ENCODE peak calls at places on chromosomes 5 and 9, in four cellular contexts. M, Q, F and I are unnamed samples.

GRCh38 chr5:32991416-32991805 is 280.3 kb downstream of the NPR3 start:
- DNase-seq in M (no peak), Q (no peak), F (no peak), I (no peak)

GRCh38 chr5:78706825-78707224 is 58.3 kb upstream of the LHFPL2 start:
- DNase-seq in M (no peak), Q (no peak), F (no peak), I (no peak)

GRCh38 chr5:42168091-42168670 is 243.1 kb downstream of the FBXO4 start:
- DNase-seq in M (no peak), Q (no peak), F (peak; percentile 32), I (no peak)

GRCh38 chr5:9888517-9888916 is 258.4 kb upstream of the TAS2R1 start:
- DNase-seq in M (no peak), Q (no peak), F (no peak), I (no peak)

GRCh38 chr9:76905984-76906861 is at the start of gene PRUNE2:
- DNase-seq in M (no peak), Q (peak; percentile 59), F (peak; percentile 97), I (peak; percentile 85)

GRCh38 chr9:98726735-98727134 is 18.0 kb upstream of the GABBR2 start:
- DNase-seq in M (peak; percentile 62), Q (no peak), F (no peak), I (no peak)

GRCh38 chr9:93288341-93288740 is 104.4 kb downstream of the WNK2 start:
- DNase-seq in M (no peak), Q (no peak), F (peak; percentile 62), I (no peak)

GRCh38 chr9:87525546-87526303 is 28.1 kb downstream of the DAPK1 start:
- DNase-seq in M (no peak), Q (no peak), F (no peak), I (no peak)

GRCh38 chr5:143641549-143641955 is 170.4 kb upstream of the HMHB1 start:
- DNase-seq in M (no peak), Q (no peak), F (no peak), I (no peak)

GRCh38 chr5:172322028-172322965 is 38.7 kb upstream of the UBTD2 start:
- DNase-seq in M (no peak), Q (no peak), F (no peak), I (no peak)

GRCh38 chr9:92140074-92140753 is 25.0 kb upstream of the SPTLC1 start:
- DNase-seq in M (peak; percentile 77), Q (peak; percentile 79), F (peak; percentile 94), I (peak; percentile 93)

GRCh38 chr9:117704597-117704996 is 394 bp downstream of the TLR4 start:
- DNase-seq in M (no peak), Q (no peak), F (no peak), I (no peak)

GRCh38 chr5:77145666-77146065 is 58.6 kb upstream of the ZBED3 start:
- DNase-seq in M (no peak), Q (no peak), F (no peak), I (no peak)

GRCh38 chr9:69171049-69171448 is 3.0 kb upstream of the TJP2 start:
- DNase-seq in M (peak; percentile 66), Q (no peak), F (no peak), I (no peak)

GRCh38 chr9:93809204-93809940 is 145.8 kb downstream of the BARX1 start:
- DNase-seq in M (peak; percentile 41), Q (no peak), F (no peak), I (no peak)

GRCh38 chr9:93185261-93186150 is 1.6 kb downstream of the WNK2 start:
- DNase-seq in M (no peak), Q (no peak), F (no peak), I (no peak)

GRCh38 chr5:106399381-106399780 is 1271.4 kb downstream of the EFNA5 start:
- DNase-seq in M (no peak), Q (no peak), F (no peak), I (no peak)

GRCh38 chr5:76664065-76664464 is 40.9 kb upstream of the F2RL2 start:
- DNase-seq in M (no peak), Q (no peak), F (no peak), I (no peak)

GRCh38 chr9:72371151-72371550 is 6.1 kb upstream of the ZFAND5 start:
- DNase-seq in M (no peak), Q (no peak), F (no peak), I (no peak)

GRCh38 chr5:171848487-171848886 is 62.9 kb downstream of the SMIM23 start:
- DNase-seq in M (no peak), Q (no peak), F (no peak), I (no peak)

GRCh38 chr5:147482426-147483196 is 27.3 kb downstream of the DPYSL3 start:
- DNase-seq in M (no peak), Q (no peak), F (no peak), I (no peak)

GRCh38 chr5:13944564-13945195 is at the start of gene DNAH5:
- DNase-seq in M (no peak), Q (no peak), F (no peak), I (no peak)

GRCh38 chr9:105191508-105192118 is 52.8 kb upstream of the SLC44A1 start:
- DNase-seq in M (peak; percentile 62), Q (no peak), F (no peak), I (no peak)

GRCh38 chr5:91110709-91111108 is 272.4 kb downstream of the ARRDC3 start:
- DNase-seq in M (no peak), Q (no peak), F (no peak), I (no peak)

GRCh38 chr5:131607903-131608540 is 27.0 kb downstream of the RAPGEF6 start:
- DNase-seq in M (no peak), Q (no peak), F (no peak), I (no peak)

GRCh38 chr9:99478469-99479027 is 256.5 kb downstream of the SEC61B start:
- DNase-seq in M (no peak), Q (no peak), F (no peak), I (no peak)

GRCh38 chr9:4604678-4605095 is 57.4 kb upstream of the PLPP6 start:
- DNase-seq in M (no peak), Q (no peak), F (peak; percentile 70), I (peak; percentile 70)

GRCh38 chr5:56350595-56351170 is 117.6 kb upstream of the ANKRD55 start:
- DNase-seq in M (no peak), Q (peak; percentile 55), F (no peak), I (no peak)

GRCh38 chr9:116087246-116087645 is 66.3 kb upstream of the PAPPA start:
- DNase-seq in M (no peak), Q (peak; percentile 64), F (no peak), I (no peak)

GRCh38 chr5:78320461-78320860 is 26.0 kb upstream of the AP3B1 start:
- DNase-seq in M (no peak), Q (no peak), F (no peak), I (no peak)

GRCh38 chr5:81800797-81801196 is 49.9 kb upstream of the SSBP2 start:
- DNase-seq in M (no peak), Q (no peak), F (no peak), I (no peak)

GRCh38 chr5:132949151-132949550 is 14.3 kb downstream of the AFF4 start:
- DNase-seq in M (no peak), Q (no peak), F (no peak), I (no peak)

GRCh38 chr5:155697236-155697635 is 629.7 kb upstream of the SGCD start:
- DNase-seq in M (no peak), Q (no peak), F (no peak), I (no peak)

GRCh38 chr5:115317750-115318149 is 21.3 kb upstream of the CCDC112 start:
- DNase-seq in M (no peak), Q (no peak), F (no peak), I (no peak)

GRCh38 chr5:41193462-41194166 is 19.7 kb downstream of the C6 start:
- DNase-seq in M (no peak), Q (peak; percentile 91), F (no peak), I (no peak)

GRCh38 chr5:170110403-170111087 is 4.8 kb downstream of the FOXI1 start:
- DNase-seq in M (no peak), Q (no peak), F (peak; percentile 14), I (no peak)

DNA sequence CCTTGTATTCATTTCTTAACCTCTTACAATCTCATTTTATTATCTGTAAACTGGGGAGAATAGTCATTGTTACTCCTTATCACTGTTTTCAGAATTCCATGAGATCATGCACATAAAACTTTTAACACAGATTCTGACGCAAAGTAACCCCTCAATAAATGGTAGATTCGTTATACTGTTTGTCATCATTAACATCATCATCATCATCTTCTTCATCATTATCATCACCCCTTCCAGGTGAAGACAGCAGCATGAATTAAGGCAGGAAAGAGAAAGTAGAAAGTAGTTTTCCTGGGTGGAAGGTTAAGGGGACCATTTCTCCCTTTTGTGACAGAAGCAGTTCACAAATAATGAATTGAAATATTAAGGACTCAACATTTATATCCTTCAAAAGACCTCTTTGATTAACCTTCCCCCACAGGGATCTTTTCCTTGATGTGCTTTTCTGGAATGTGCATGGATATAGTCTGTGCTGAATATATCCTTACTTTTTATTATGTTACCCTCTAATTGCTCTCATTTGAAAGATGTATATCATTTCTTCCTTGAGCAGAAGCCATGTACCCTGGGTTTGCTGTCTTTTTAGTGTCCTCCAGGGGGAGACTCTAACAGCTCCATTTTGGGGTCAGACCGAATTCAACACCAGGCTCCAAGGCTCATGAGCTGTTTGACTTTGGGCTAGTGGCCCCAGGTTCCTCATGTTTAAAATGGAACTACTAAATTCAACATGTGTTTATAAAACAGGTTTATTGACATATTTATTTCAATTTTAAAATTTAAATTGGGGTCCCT is 1029.9 kb upstream of the WWC1 start:
- DNase-seq in M (no peak), Q (no peak), F (peak; percentile 36), I (no peak)
- TF ChIP-seq CTCF in M (no peak), Q (no peak), F (peak; percentile 81), I (peak; percentile 65)

GRCh38 chr5:1226839-1227238 is 1.7 kb downstream of the SLC6A18 start:
- DNase-seq in M (no peak), Q (no peak), F (no peak), I (no peak)
- TF ChIP-seq CTCF in M (no peak), Q (no peak), F (no peak), I (no peak)

DNA sequence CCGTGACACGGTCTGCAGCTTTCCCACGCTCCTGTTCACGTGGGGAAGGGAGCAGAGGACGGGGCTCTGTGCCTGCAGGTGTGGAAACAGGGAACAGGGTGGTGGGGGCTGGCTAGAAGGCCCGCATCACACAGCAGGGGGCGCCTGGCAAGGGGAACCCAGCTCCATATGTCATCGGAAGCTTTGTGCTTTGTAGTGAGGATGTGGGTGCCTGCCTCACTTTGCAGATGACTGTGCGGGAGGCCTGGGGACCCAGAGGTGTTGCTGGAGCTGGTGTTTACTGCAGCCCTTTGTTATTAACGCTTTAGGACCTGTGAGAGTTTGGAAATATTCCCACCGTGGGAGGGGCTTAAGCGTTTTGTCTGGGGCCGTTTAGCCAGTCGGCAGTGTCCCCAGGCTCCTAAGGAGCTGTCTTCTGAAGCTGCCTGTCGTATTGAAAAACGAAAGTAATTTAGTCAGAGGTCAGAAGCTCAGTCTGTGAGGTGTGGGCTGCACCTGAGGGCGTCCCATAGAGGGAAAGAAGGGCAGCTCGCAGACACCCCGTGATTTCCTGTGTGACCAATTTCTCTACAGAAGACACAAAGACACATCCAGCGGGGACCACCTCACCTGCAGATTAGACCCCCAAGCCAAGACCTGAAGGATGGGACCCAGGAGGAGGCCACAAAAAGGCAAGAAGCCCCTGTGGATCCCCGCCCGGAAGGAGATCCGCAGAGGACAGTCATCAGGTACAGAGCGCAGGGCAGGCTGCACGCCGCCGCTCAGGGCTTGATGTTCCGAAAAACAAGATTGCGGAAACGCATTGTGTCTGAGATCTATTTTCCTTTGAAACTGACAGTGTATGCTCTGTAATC is 9.1 kb downstream of the MAN1B1 start:
- DNase-seq in M (no peak), Q (no peak), F (no peak), I (no peak)
- TF ChIP-seq CTCF in M (no peak), Q (no peak), F (no peak), I (no peak)

DNA sequence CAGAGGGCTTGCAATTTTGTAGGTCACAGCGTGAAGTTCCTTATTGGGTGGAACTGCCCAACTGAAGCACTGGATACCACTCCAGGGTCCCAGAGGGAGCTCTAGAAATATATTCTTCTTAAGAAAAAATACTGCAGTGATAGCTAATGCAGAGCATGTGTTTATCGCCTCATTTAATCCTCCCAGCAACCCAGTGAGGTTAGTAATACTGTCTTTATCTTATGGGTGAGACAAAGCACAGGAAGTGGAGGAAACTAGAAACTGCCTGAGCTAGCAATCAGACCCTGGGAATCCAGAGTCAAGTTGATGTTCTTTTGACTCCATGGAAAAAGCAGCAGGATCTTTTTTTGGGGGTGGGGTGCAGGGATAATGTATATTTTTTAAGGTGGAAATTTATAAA is 153.3 kb downstream of the PJA2 start:
- DNase-seq in M (no peak), Q (no peak), F (no peak), I (no peak)
- TF ChIP-seq CTCF in M (no peak), Q (no peak), F (no peak), I (no peak)